ENCODE peak calls at places on chromosome 18, in six cellular contexts. One of them, this sample, is unnamed.
A peak's percentile ranks its signal among the peaks of the same experiment; 100 is the strongest.

GRCh38 chr18:63823516-63824219 is 48.5 kb downstream of the SERPINB7 start:
- DNase-seq in transverse colon: peak; percentile 20
- DNase-seq in aorta: no peak
- DNase-seq in left ventricle myocardium inferior: peak; percentile 32
- DNase-seq in fibroblast of lung: peak; percentile 6
- DNase-seq in colonic mucosa: peak; percentile 31
- DNase-seq in this sample: no peak

GRCh38 chr18:26763745-26764144 is 101.8 kb downstream of the AQP4 start:
- DNase-seq in transverse colon: no peak
- DNase-seq in aorta: no peak
- DNase-seq in left ventricle myocardium inferior: no peak
- DNase-seq in fibroblast of lung: no peak
- DNase-seq in colonic mucosa: no peak
- DNase-seq in this sample: no peak

GRCh38 chr18:36663312-36663711 is 165.5 kb downstream of the TPGS2 start:
- DNase-seq in transverse colon: no peak
- DNase-seq in aorta: no peak
- DNase-seq in left ventricle myocardium inferior: no peak
- DNase-seq in fibroblast of lung: no peak
- DNase-seq in colonic mucosa: no peak
- DNase-seq in this sample: no peak

GRCh38 chr18:55236150-55236931 is 277.1 kb upstream of the CCDC68 start:
- DNase-seq in transverse colon: no peak
- DNase-seq in aorta: peak; percentile 67
- DNase-seq in left ventricle myocardium inferior: peak; percentile 38
- DNase-seq in fibroblast of lung: peak; percentile 69
- DNase-seq in colonic mucosa: no peak
- DNase-seq in this sample: no peak

GRCh38 chr18:7954229-7954628 is 387.1 kb downstream of the PTPRM start:
- DNase-seq in transverse colon: no peak
- DNase-seq in aorta: no peak
- DNase-seq in left ventricle myocardium inferior: no peak
- DNase-seq in fibroblast of lung: peak; percentile 19
- DNase-seq in colonic mucosa: no peak
- DNase-seq in this sample: no peak

GRCh38 chr18:10123006-10123950 is 209.5 kb downstream of the VAPA start:
- DNase-seq in transverse colon: no peak
- DNase-seq in aorta: no peak
- DNase-seq in left ventricle myocardium inferior: no peak
- DNase-seq in fibroblast of lung: no peak
- DNase-seq in colonic mucosa: no peak
- DNase-seq in this sample: no peak

GRCh38 chr18:75757951-75758350 is 330.4 kb upstream of the SMIM21 start:
- DNase-seq in transverse colon: no peak
- DNase-seq in aorta: no peak
- DNase-seq in left ventricle myocardium inferior: no peak
- DNase-seq in fibroblast of lung: no peak
- DNase-seq in colonic mucosa: no peak
- DNase-seq in this sample: no peak

GRCh38 chr18:51337406-51337805 is 139.9 kb upstream of the MEX3C start:
- DNase-seq in transverse colon: no peak
- DNase-seq in aorta: no peak
- DNase-seq in left ventricle myocardium inferior: no peak
- DNase-seq in fibroblast of lung: no peak
- DNase-seq in colonic mucosa: no peak
- DNase-seq in this sample: no peak

GRCh38 chr18:48801728-48802542 is 148.8 kb downstream of the SMAD7 start:
- DNase-seq in transverse colon: peak; percentile 67
- DNase-seq in aorta: peak; percentile 19
- DNase-seq in left ventricle myocardium inferior: peak; percentile 9
- DNase-seq in fibroblast of lung: no peak
- DNase-seq in colonic mucosa: peak; percentile 78
- DNase-seq in this sample: no peak

GRCh38 chr18:53408271-53408670 is 816.2 kb downstream of the MBD2 start:
- DNase-seq in transverse colon: no peak
- DNase-seq in aorta: no peak
- DNase-seq in left ventricle myocardium inferior: no peak
- DNase-seq in fibroblast of lung: no peak
- DNase-seq in colonic mucosa: no peak
- DNase-seq in this sample: no peak

GRCh38 chr18:42287047-42287446 is 332.0 kb downstream of the PIK3C3 start:
- DNase-seq in transverse colon: no peak
- DNase-seq in aorta: no peak
- DNase-seq in left ventricle myocardium inferior: no peak
- DNase-seq in fibroblast of lung: no peak
- DNase-seq in colonic mucosa: no peak
- DNase-seq in this sample: no peak

GRCh38 chr18:32175265-32175664 is 14.6 kb upstream of the MEP1B start:
- DNase-seq in transverse colon: no peak
- DNase-seq in aorta: no peak
- DNase-seq in left ventricle myocardium inferior: peak; percentile 22
- DNase-seq in fibroblast of lung: no peak
- DNase-seq in colonic mucosa: no peak
- DNase-seq in this sample: no peak

GRCh38 chr18:23927821-23928746 is 86.5 kb upstream of the TTC39C start:
- DNase-seq in transverse colon: no peak
- DNase-seq in aorta: no peak
- DNase-seq in left ventricle myocardium inferior: no peak
- DNase-seq in fibroblast of lung: no peak
- DNase-seq in colonic mucosa: no peak
- DNase-seq in this sample: no peak

GRCh38 chr18:67599277-67599676 is 82.8 kb upstream of the DSEL start:
- DNase-seq in transverse colon: no peak
- DNase-seq in aorta: no peak
- DNase-seq in left ventricle myocardium inferior: no peak
- DNase-seq in fibroblast of lung: peak; percentile 56
- DNase-seq in colonic mucosa: no peak
- DNase-seq in this sample: no peak

GRCh38 chr18:23981369-23981768 is 33.2 kb upstream of the TTC39C start:
- DNase-seq in transverse colon: no peak
- DNase-seq in aorta: no peak
- DNase-seq in left ventricle myocardium inferior: no peak
- DNase-seq in fibroblast of lung: no peak
- DNase-seq in colonic mucosa: no peak
- DNase-seq in this sample: no peak

GRCh38 chr18:30622635-30623034 is 419.9 kb downstream of the DSC3 start:
- DNase-seq in transverse colon: no peak
- DNase-seq in aorta: no peak
- DNase-seq in left ventricle myocardium inferior: no peak
- DNase-seq in fibroblast of lung: no peak
- DNase-seq in colonic mucosa: no peak
- DNase-seq in this sample: no peak

GRCh38 chr18:72867721-72868665 is at the start of gene NETO1:
- DNase-seq in transverse colon: no peak
- DNase-seq in aorta: no peak
- DNase-seq in left ventricle myocardium inferior: no peak
- DNase-seq in fibroblast of lung: no peak
- DNase-seq in colonic mucosa: no peak
- DNase-seq in this sample: peak; percentile 77

GRCh38 chr18:33369711-33370449 is 70.6 kb downstream of the CCDC178 start:
- DNase-seq in transverse colon: no peak
- DNase-seq in aorta: no peak
- DNase-seq in left ventricle myocardium inferior: no peak
- DNase-seq in fibroblast of lung: no peak
- DNase-seq in colonic mucosa: no peak
- DNase-seq in this sample: no peak

GRCh38 chr18:56559044-56559443 is 79.3 kb downstream of the TXNL1 start:
- DNase-seq in transverse colon: no peak
- DNase-seq in aorta: no peak
- DNase-seq in left ventricle myocardium inferior: no peak
- DNase-seq in fibroblast of lung: no peak
- DNase-seq in colonic mucosa: no peak
- DNase-seq in this sample: no peak

GRCh38 chr18:21241224-21242131 is 554 bp upstream of the GREB1L start:
- DNase-seq in transverse colon: peak; percentile 10
- DNase-seq in aorta: peak; percentile 46
- DNase-seq in left ventricle myocardium inferior: no peak
- DNase-seq in fibroblast of lung: no peak
- DNase-seq in colonic mucosa: peak; percentile 18
- DNase-seq in this sample: peak; percentile 73

GRCh38 chr18:39909706-39910105 is 2045.3 kb upstream of the PIK3C3 start:
- DNase-seq in transverse colon: no peak
- DNase-seq in aorta: no peak
- DNase-seq in left ventricle myocardium inferior: no peak
- DNase-seq in fibroblast of lung: peak; percentile 44
- DNase-seq in colonic mucosa: no peak
- DNase-seq in this sample: no peak

GRCh38 chr18:37341016-37341415 is 224.6 kb downstream of the CELF4 start:
- DNase-seq in transverse colon: no peak
- DNase-seq in aorta: no peak
- DNase-seq in left ventricle myocardium inferior: no peak
- DNase-seq in fibroblast of lung: no peak
- DNase-seq in colonic mucosa: no peak
- DNase-seq in this sample: no peak

GRCh38 chr18:64097497-64097896 is 51.4 kb downstream of the LINC00305 start:
- DNase-seq in transverse colon: no peak
- DNase-seq in aorta: no peak
- DNase-seq in left ventricle myocardium inferior: no peak
- DNase-seq in fibroblast of lung: peak; percentile 1
- DNase-seq in colonic mucosa: no peak
- DNase-seq in this sample: no peak

GRCh38 chr18:45166341-45167108 is 448.8 kb upstream of the SLC14A2 start:
- DNase-seq in transverse colon: peak; percentile 46
- DNase-seq in aorta: no peak
- DNase-seq in left ventricle myocardium inferior: no peak
- DNase-seq in fibroblast of lung: peak; percentile 84
- DNase-seq in colonic mucosa: peak; percentile 51
- DNase-seq in this sample: no peak

GRCh38 chr18:49560277-49561126 is 1.4 kb upstream of the LIPG start:
- DNase-seq in transverse colon: peak; percentile 56
- DNase-seq in aorta: no peak
- DNase-seq in left ventricle myocardium inferior: no peak
- DNase-seq in fibroblast of lung: no peak
- DNase-seq in colonic mucosa: peak; percentile 69
- DNase-seq in this sample: peak; percentile 79

GRCh38 chr18:42092848-42093247 is 137.8 kb downstream of the PIK3C3 start:
- DNase-seq in transverse colon: no peak
- DNase-seq in aorta: no peak
- DNase-seq in left ventricle myocardium inferior: no peak
- DNase-seq in fibroblast of lung: no peak
- DNase-seq in colonic mucosa: no peak
- DNase-seq in this sample: no peak

GRCh38 chr18:50373531-50373930 is 1.3 kb upstream of the SKA1 start:
- DNase-seq in transverse colon: peak; percentile 17
- DNase-seq in aorta: no peak
- DNase-seq in left ventricle myocardium inferior: no peak
- DNase-seq in fibroblast of lung: no peak
- DNase-seq in colonic mucosa: peak; percentile 57
- DNase-seq in this sample: no peak

GRCh38 chr18:74806700-74807416 is 209.2 kb downstream of the ZNF407 start:
- DNase-seq in transverse colon: no peak
- DNase-seq in aorta: no peak
- DNase-seq in left ventricle myocardium inferior: no peak
- DNase-seq in fibroblast of lung: peak; percentile 75
- DNase-seq in colonic mucosa: no peak
- DNase-seq in this sample: no peak

GRCh38 chr18:35525795-35526475 is 28.2 kb upstream of the INO80C start:
- DNase-seq in transverse colon: no peak
- DNase-seq in aorta: peak; percentile 59
- DNase-seq in left ventricle myocardium inferior: no peak
- DNase-seq in fibroblast of lung: no peak
- DNase-seq in colonic mucosa: no peak
- DNase-seq in this sample: peak; percentile 45

GRCh38 chr18:21894619-21895367 is 154.2 kb downstream of the MIB1 start:
- DNase-seq in transverse colon: no peak
- DNase-seq in aorta: no peak
- DNase-seq in left ventricle myocardium inferior: no peak
- DNase-seq in fibroblast of lung: peak; percentile 71
- DNase-seq in colonic mucosa: no peak
- DNase-seq in this sample: peak; percentile 75

GRCh38 chr18:31426021-31426420 is 21.5 kb upstream of the DSG3 start:
- DNase-seq in transverse colon: no peak
- DNase-seq in aorta: no peak
- DNase-seq in left ventricle myocardium inferior: no peak
- DNase-seq in fibroblast of lung: no peak
- DNase-seq in colonic mucosa: no peak
- DNase-seq in this sample: no peak

GRCh38 chr18:79497638-79498081 is 101.9 kb downstream of the NFATC1 start:
- DNase-seq in transverse colon: no peak
- DNase-seq in aorta: no peak
- DNase-seq in left ventricle myocardium inferior: no peak
- DNase-seq in fibroblast of lung: no peak
- DNase-seq in colonic mucosa: no peak
- DNase-seq in this sample: no peak
- H3K27ac ChIP-seq in transverse colon: peak overlapping the region; percentile 70
- H3K27ac ChIP-seq in aorta: no peak overlapping the region
- H3K27ac ChIP-seq in left ventricle myocardium inferior: peak overlapping the region; percentile 34
- H3K27ac ChIP-seq in fibroblast of lung: no peak overlapping the region
- H3K27ac ChIP-seq in colonic mucosa: peak overlapping the region; percentile 2
- H3K27ac ChIP-seq in this sample: no peak overlapping the region

GRCh38 chr18:9017170-9017899 is 85.2 kb upstream of the NDUFV2 start:
- DNase-seq in transverse colon: peak; percentile 68
- DNase-seq in aorta: peak; percentile 90
- DNase-seq in left ventricle myocardium inferior: peak; percentile 73
- DNase-seq in fibroblast of lung: peak; percentile 91
- DNase-seq in colonic mucosa: peak; percentile 45
- DNase-seq in this sample: peak; percentile 34
- H3K36me3 ChIP-seq in transverse colon: no peaks in the 10 kb centered on the region
- H3K36me3 ChIP-seq in aorta: no peaks in the 10 kb centered on the region
- H3K36me3 ChIP-seq in left ventricle myocardium inferior: no peaks in the 10 kb centered on the region
- H3K36me3 ChIP-seq in fibroblast of lung: no peaks in the 10 kb centered on the region
- H3K36me3 ChIP-seq in colonic mucosa: no peaks in the 10 kb centered on the region
- H3K36me3 ChIP-seq in this sample: no peaks in the 10 kb centered on the region

DNA sequence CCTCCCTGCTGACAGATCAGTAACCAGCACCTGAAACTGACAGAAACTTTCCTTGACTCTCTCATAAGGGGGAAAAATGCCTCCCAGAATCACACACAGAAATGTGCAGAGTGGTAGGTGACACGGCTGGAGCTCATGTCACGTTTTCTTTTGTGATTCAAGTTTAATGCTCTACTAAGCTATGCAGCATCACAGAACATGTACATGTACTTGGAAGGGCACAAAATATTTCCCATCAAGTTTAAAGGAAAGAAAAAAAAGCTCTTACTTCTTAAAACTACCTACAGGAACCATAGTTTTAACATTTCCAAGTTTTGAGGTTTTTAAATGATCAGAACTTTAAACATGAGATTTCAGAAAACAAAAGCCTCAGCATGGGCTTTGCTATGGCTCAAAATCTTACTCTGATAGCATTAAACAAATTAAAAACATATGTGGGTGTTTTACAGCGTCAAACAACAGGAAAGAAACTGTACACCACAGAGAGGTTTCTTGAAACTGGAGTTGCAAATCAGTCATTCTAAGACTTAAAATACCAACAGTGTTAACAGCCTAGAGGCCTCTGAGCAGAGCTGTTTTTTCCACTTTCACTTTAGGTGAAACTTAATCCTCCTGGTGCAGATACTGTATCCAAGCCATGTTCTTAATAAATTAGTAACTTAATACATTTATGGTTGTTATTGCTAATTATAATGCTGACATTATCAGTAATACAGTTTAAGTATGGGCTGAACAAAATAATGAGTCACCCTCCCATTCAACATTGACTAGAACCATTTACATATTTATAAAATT is 30.1 kb downstream of the MBP start:
- DNase-seq in transverse colon: no peak
- DNase-seq in aorta: no peak
- DNase-seq in left ventricle myocardium inferior: no peak
- DNase-seq in fibroblast of lung: peak; percentile 92
- DNase-seq in colonic mucosa: no peak
- DNase-seq in this sample: no peak
- H3K27ac ChIP-seq in transverse colon: peak overlapping the region; percentile 81
- H3K27ac ChIP-seq in aorta: peak overlapping the region; percentile 87
- H3K27ac ChIP-seq in left ventricle myocardium inferior: peak overlapping the region; percentile 86
- H3K27ac ChIP-seq in fibroblast of lung: peak overlapping the region; percentile 92
- H3K27ac ChIP-seq in colonic mucosa: peak overlapping the region; percentile 70
- H3K27ac ChIP-seq in this sample: peak overlapping the region; percentile 89

GRCh38 chr18:79493211-79493800 is 97.6 kb downstream of the NFATC1 start:
- DNase-seq in transverse colon: no peak
- DNase-seq in aorta: peak; percentile 47
- DNase-seq in left ventricle myocardium inferior: peak; percentile 13
- DNase-seq in fibroblast of lung: no peak
- DNase-seq in colonic mucosa: no peak
- DNase-seq in this sample: peak; percentile 82
- H3K36me3 ChIP-seq in transverse colon: no peaks in the 10 kb centered on the region
- H3K36me3 ChIP-seq in aorta: no peaks in the 10 kb centered on the region
- H3K36me3 ChIP-seq in left ventricle myocardium inferior: peaks cover 6% of the 10 kb centered on the region
- H3K36me3 ChIP-seq in fibroblast of lung: no peaks in the 10 kb centered on the region
- H3K36me3 ChIP-seq in colonic mucosa: no peaks in the 10 kb centered on the region
- H3K36me3 ChIP-seq in this sample: no peaks in the 10 kb centered on the region

This sample was measured in upper lobe of left lung.